ENCODE peak calls at places on chromosomes 2 and 18, in eight cellular contexts. X, R, C, H, J, G, E and A are unnamed samples.

GRCh38 chr2:239371726-239372686 is 28.8 kb downstream of the HDAC4 start:
- DNase-seq in J (no peak), R (no peak), E (no peak), H (no peak), G (no peak), C (no peak), X (no peak), A (no peak)

GRCh38 chr2:158845869-158846268 is 50.8 kb downstream of the DAPL1 start:
- DNase-seq in X (peak; percentile 39), G (no peak), E (no peak), H (no peak), J (no peak), C (no peak), R (no peak), A (no peak)

GRCh38 chr2:74567862-74568261 is 13.3 kb downstream of the DOK1 start:
- DNase-seq in R (peak; percentile 85), G (no peak), X (peak; percentile 65), H (no peak), E (no peak), J (no peak), C (no peak), A (no peak)

GRCh38 chr18:9810994-9811393 is 74.8 kb upstream of the TXNDC2 start:
- DNase-seq in R (no peak), H (peak; percentile 16), X (no peak), J (no peak), G (no peak), E (no peak), C (no peak), A (no peak)

GRCh38 chr18:62850619-62851306 is 135.4 kb downstream of the PHLPP1 start:
- DNase-seq in R (no peak), C (no peak), X (no peak), G (no peak), J (no peak), H (no peak), E (no peak), A (peak; percentile 18)

GRCh38 chr2:182625814-182626213 is 90.2 kb upstream of the DNAJC10 start:
- DNase-seq in R (no peak), J (no peak), C (no peak), E (no peak), G (no peak), H (no peak), X (no peak), A (no peak)

GRCh38 chr2:46239847-46240181 is 57.4 kb upstream of the EPAS1 start:
- DNase-seq in X (no peak), R (peak; percentile 12), C (peak; percentile 31), G (peak; percentile 43), J (no peak), E (no peak), H (no peak), A (no peak)

GRCh38 chr2:133434962-133435668 is 133.1 kb downstream of the NCKAP5 start:
- DNase-seq in J (peak; percentile 75), E (no peak), X (peak; percentile 62), H (no peak), R (peak; percentile 78), G (no peak), C (no peak), A (peak; percentile 94)

GRCh38 chr2:84486436-84487115 is 27.5 kb upstream of the SUCLG1 start:
- DNase-seq in E (no peak), J (no peak), X (peak; percentile 43), H (no peak), C (no peak), G (no peak), R (peak; percentile 11), A (peak; percentile 84)

GRCh38 chr2:225457462-225457861 is 58.0 kb downstream of the NYAP2 start:
- DNase-seq in X (no peak), C (no peak), E (no peak), H (no peak), G (no peak), J (no peak), R (no peak), A (no peak)

GRCh38 chr18:80112623-80113248 is 3.7 kb downstream of the ADNP2 start:
- DNase-seq in R (no peak), G (no peak), X (no peak), J (no peak), H (no peak), C (no peak), E (no peak), A (no peak)

GRCh38 chr2:49755777-49756176 is 601.5 kb upstream of the FSHR start:
- DNase-seq in H (no peak), X (no peak), G (no peak), J (no peak), C (no peak), R (no peak), E (no peak), A (no peak)

GRCh38 chr18:45764000-45764686 is 40.2 kb downstream of the SLC14A1 start:
- DNase-seq in H (no peak), C (no peak), R (peak; percentile 89), X (peak; percentile 58), E (no peak), G (no peak), J (no peak), A (peak; percentile 47)

GRCh38 chr18:44602380-44602779 is 78.3 kb upstream of the SETBP1 start:
- DNase-seq in E (no peak), X (peak; percentile 83), J (no peak), C (no peak), R (peak; percentile 61), H (no peak), G (no peak), A (peak; percentile 20)

GRCh38 chr2:41187683-41188082 is 735.8 kb upstream of the SLC8A1 start:
- DNase-seq in G (no peak), J (no peak), E (no peak), R (no peak), H (no peak), C (no peak), X (no peak), A (no peak)

GRCh38 chr18:43869451-43870008 is 592.2 kb upstream of the SYT4 start:
- DNase-seq in X (peak; percentile 83), H (no peak), G (no peak), E (no peak), J (no peak), C (no peak), R (no peak), A (no peak)

GRCh38 chr2:217950401-217950871 is 52.4 kb downstream of the TNS1 start:
- DNase-seq in R (no peak), E (no peak), J (peak; percentile 19), X (no peak), C (no peak), H (no peak), G (no peak), A (no peak)

GRCh38 chr2:174036825-174037224 is 71.7 kb upstream of the SP3 start:
- DNase-seq in R (no peak), G (no peak), H (no peak), E (no peak), X (no peak), C (no peak), J (no peak), A (no peak)

GRCh38 chr18:25289040-25289631 is 62.8 kb downstream of the ZNF521 start:
- DNase-seq in X (peak; percentile 95), E (peak; percentile 34), J (no peak), G (no peak), R (peak; percentile 82), C (no peak), H (no peak), A (peak; percentile 16)

GRCh38 chr2:100517556-100517955 is 45.2 kb upstream of the PDCL3 start:
- DNase-seq in J (no peak), C (no peak), H (no peak), E (no peak), R (no peak), X (no peak), G (no peak), A (no peak)

GRCh38 chr2:9178110-9178904 is 28.3 kb upstream of the ASAP2 start:
- DNase-seq in G (no peak), J (no peak), R (peak; percentile 20), E (no peak), X (no peak), C (no peak), H (no peak), A (peak; percentile 70)

GRCh38 chr2:20577495-20578235 is 73.2 kb downstream of the HS1BP3 start:
- DNase-seq in G (no peak), H (no peak), R (peak; percentile 63), J (peak; percentile 80), E (no peak), C (no peak), X (no peak), A (peak; percentile 100)

GRCh38 chr18:446941-447560 is 53.5 kb downstream of the COLEC12 start:
- DNase-seq in G (no peak), E (no peak), X (peak; percentile 41), J (no peak), H (no peak), C (no peak), R (no peak), A (no peak)